ENCODE peak calls at places on chromosome 21, in nine cellular contexts. One of them, this sample, is unnamed.

GRCh38 chr21:31216206-31216605 is 127.9 kb downstream of the TIAM1 start:
- DNase-seq in A549: no peak
- DNase-seq in heart left ventricle: no peak
- DNase-seq in astrocyte of the spinal cord: no peak
- DNase-seq in progenitor cell of endocrine pancreas: no peak
- DNase-seq in fibroblast of mammary gland: no peak
- DNase-seq in cardiac fibroblast: no peak
- DNase-seq in H9: no peak
- DNase-seq in sigmoid colon: no peak
- DNase-seq in this sample: no peak

GRCh38 chr21:38983560-38983959 is 177.8 kb downstream of the ETS2 start:
- DNase-seq in A549: no peak
- DNase-seq in heart left ventricle: no peak
- DNase-seq in astrocyte of the spinal cord: no peak
- DNase-seq in progenitor cell of endocrine pancreas: no peak
- DNase-seq in fibroblast of mammary gland: no peak
- DNase-seq in cardiac fibroblast: no peak
- DNase-seq in H9: no peak
- DNase-seq in sigmoid colon: no peak
- DNase-seq in this sample: no peak

GRCh38 chr21:26715878-26716506 is 129.2 kb downstream of the ADAMTS1 start:
- DNase-seq in A549: peak
- DNase-seq in heart left ventricle: no peak
- DNase-seq in astrocyte of the spinal cord: peak
- DNase-seq in progenitor cell of endocrine pancreas: peak
- DNase-seq in fibroblast of mammary gland: peak
- DNase-seq in cardiac fibroblast: peak
- DNase-seq in H9: peak
- DNase-seq in sigmoid colon: no peak
- DNase-seq in this sample: peak

GRCh38 chr21:30541764-30542163 is at the start of gene KRTAP19-6:
- DNase-seq in A549: no peak
- DNase-seq in heart left ventricle: no peak
- DNase-seq in astrocyte of the spinal cord: no peak
- DNase-seq in progenitor cell of endocrine pancreas: no peak
- DNase-seq in fibroblast of mammary gland: no peak
- DNase-seq in cardiac fibroblast: no peak
- DNase-seq in H9: no peak
- DNase-seq in sigmoid colon: no peak
- DNase-seq in this sample: no peak

GRCh38 chr21:38083534-38083933 is 167.3 kb upstream of the KCNJ6 start:
- DNase-seq in A549: no peak
- DNase-seq in heart left ventricle: no peak
- DNase-seq in astrocyte of the spinal cord: no peak
- DNase-seq in progenitor cell of endocrine pancreas: no peak
- DNase-seq in fibroblast of mammary gland: no peak
- DNase-seq in cardiac fibroblast: no peak
- DNase-seq in H9: no peak
- DNase-seq in sigmoid colon: no peak
- DNase-seq in this sample: no peak

GRCh38 chr21:27369962-27370578 is 403.2 kb upstream of the ADAMTS5 start:
- DNase-seq in A549: no peak
- DNase-seq in heart left ventricle: no peak
- DNase-seq in astrocyte of the spinal cord: no peak
- DNase-seq in progenitor cell of endocrine pancreas: no peak
- DNase-seq in fibroblast of mammary gland: no peak
- DNase-seq in cardiac fibroblast: no peak
- DNase-seq in H9: no peak
- DNase-seq in sigmoid colon: no peak
- DNase-seq in this sample: no peak

GRCh38 chr21:46142581-46143473 is 12.6 kb downstream of the FTCD start:
- DNase-seq in A549: no peak
- DNase-seq in heart left ventricle: peak
- DNase-seq in astrocyte of the spinal cord: no peak
- DNase-seq in progenitor cell of endocrine pancreas: no peak
- DNase-seq in fibroblast of mammary gland: no peak
- DNase-seq in cardiac fibroblast: no peak
- DNase-seq in H9: no peak
- DNase-seq in sigmoid colon: peak
- DNase-seq in this sample: peak

GRCh38 chr21:38712076-38712475 is 93.7 kb upstream of the ETS2 start:
- DNase-seq in A549: peak
- DNase-seq in heart left ventricle: no peak
- DNase-seq in astrocyte of the spinal cord: peak
- DNase-seq in progenitor cell of endocrine pancreas: no peak
- DNase-seq in fibroblast of mammary gland: peak
- DNase-seq in cardiac fibroblast: peak
- DNase-seq in H9: peak
- DNase-seq in sigmoid colon: no peak
- DNase-seq in this sample: peak

GRCh38 chr21:29904359-29905282 is 35.2 kb downstream of the GRIK1 start:
- DNase-seq in A549: no peak
- DNase-seq in heart left ventricle: no peak
- DNase-seq in astrocyte of the spinal cord: peak
- DNase-seq in progenitor cell of endocrine pancreas: no peak
- DNase-seq in fibroblast of mammary gland: peak
- DNase-seq in cardiac fibroblast: peak
- DNase-seq in H9: peak
- DNase-seq in sigmoid colon: no peak
- DNase-seq in this sample: no peak

GRCh38 chr21:29145354-29145782 is 14.9 kb downstream of the MAP3K7CL start:
- DNase-seq in A549: peak
- DNase-seq in heart left ventricle: no peak
- DNase-seq in astrocyte of the spinal cord: peak
- DNase-seq in progenitor cell of endocrine pancreas: no peak
- DNase-seq in fibroblast of mammary gland: peak
- DNase-seq in cardiac fibroblast: peak
- DNase-seq in H9: no peak
- DNase-seq in sigmoid colon: peak
- DNase-seq in this sample: peak

GRCh38 chr21:39136711-39137110 is 46.5 kb downstream of the PSMG1 start:
- DNase-seq in A549: no peak
- DNase-seq in heart left ventricle: no peak
- DNase-seq in astrocyte of the spinal cord: peak
- DNase-seq in progenitor cell of endocrine pancreas: no peak
- DNase-seq in fibroblast of mammary gland: peak
- DNase-seq in cardiac fibroblast: peak
- DNase-seq in H9: no peak
- DNase-seq in sigmoid colon: no peak
- DNase-seq in this sample: peak

GRCh38 chr21:38897532-38898421 is 92.0 kb downstream of the ETS2 start:
- DNase-seq in A549: no peak
- DNase-seq in heart left ventricle: no peak
- DNase-seq in astrocyte of the spinal cord: no peak
- DNase-seq in progenitor cell of endocrine pancreas: no peak
- DNase-seq in fibroblast of mammary gland: no peak
- DNase-seq in cardiac fibroblast: no peak
- DNase-seq in H9: no peak
- DNase-seq in sigmoid colon: peak
- DNase-seq in this sample: no peak

GRCh38 chr21:33314096-33314495 is 10.7 kb upstream of the IFNAR1 start:
- DNase-seq in A549: no peak
- DNase-seq in heart left ventricle: no peak
- DNase-seq in astrocyte of the spinal cord: peak
- DNase-seq in progenitor cell of endocrine pancreas: no peak
- DNase-seq in fibroblast of mammary gland: peak
- DNase-seq in cardiac fibroblast: peak
- DNase-seq in H9: no peak
- DNase-seq in sigmoid colon: no peak
- DNase-seq in this sample: no peak
- TF ChIP-seq CTCF in A549: no peak
- TF ChIP-seq CTCF in heart left ventricle: no peak
- TF ChIP-seq CTCF in astrocyte of the spinal cord: no peak
- TF ChIP-seq CTCF in progenitor cell of endocrine pancreas: no peak
- TF ChIP-seq CTCF in fibroblast of mammary gland: no peak
- TF ChIP-seq CTCF in cardiac fibroblast: no peak
- TF ChIP-seq CTCF in H9: no peak
- TF ChIP-seq CTCF in sigmoid colon: no peak
- TF ChIP-seq CTCF in this sample: no peak

DNA sequence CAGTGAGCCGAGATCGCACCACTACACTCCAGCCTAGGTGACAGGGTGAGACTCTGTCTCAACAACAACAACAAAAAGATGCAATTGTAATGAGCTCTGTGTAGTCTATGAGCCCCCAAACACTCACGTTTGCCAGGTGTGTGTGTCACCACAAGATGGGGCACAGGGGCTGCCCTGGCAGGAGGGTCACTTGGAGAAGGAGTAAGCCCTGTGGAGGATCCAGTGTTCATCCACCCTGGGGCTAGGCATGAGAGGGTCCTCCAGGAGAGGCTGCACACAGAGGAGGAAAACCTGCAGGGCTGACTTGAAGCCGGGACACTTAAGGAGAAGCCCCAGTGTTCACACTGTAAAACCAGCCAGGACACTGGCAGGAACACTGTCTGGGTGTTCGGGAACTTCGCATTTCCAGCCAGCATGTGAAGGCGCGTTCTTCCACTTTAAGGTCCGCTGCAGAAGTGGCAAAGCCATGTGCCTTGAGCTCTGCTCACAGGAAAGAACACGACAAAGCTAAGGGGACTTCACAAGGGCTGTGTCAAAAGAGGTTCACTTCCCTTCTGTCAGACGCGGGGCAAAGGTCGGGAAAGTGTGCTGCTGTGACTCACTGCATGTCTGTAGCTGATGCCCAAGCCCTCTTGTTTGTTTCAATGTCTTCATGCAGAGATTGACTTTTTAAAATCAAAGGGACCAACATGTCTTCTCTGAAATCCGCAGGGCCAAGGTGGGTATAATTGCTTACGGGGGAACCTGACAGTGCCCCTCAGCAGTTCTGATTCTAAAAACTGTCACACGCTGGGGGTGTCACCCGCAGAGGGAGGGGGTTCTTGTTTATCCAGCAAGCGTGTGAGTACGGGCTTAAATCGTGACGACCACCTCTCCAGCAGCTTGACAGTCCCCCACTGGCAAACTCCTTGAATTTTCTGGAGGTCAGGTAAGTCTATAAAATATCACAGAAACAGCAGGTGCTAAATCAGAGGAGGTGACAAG is 102.8 kb downstream of the RIPK4 start:
- DNase-seq in A549: peak
- DNase-seq in heart left ventricle: no peak
- DNase-seq in astrocyte of the spinal cord: peak
- DNase-seq in progenitor cell of endocrine pancreas: no peak
- DNase-seq in fibroblast of mammary gland: peak
- DNase-seq in cardiac fibroblast: peak
- DNase-seq in H9: no peak
- DNase-seq in sigmoid colon: no peak
- DNase-seq in this sample: no peak
- TF ChIP-seq CTCF in A549: no peak
- TF ChIP-seq CTCF in heart left ventricle: no peak
- TF ChIP-seq CTCF in astrocyte of the spinal cord: no peak
- TF ChIP-seq CTCF in progenitor cell of endocrine pancreas: peak
- TF ChIP-seq CTCF in fibroblast of mammary gland: no peak
- TF ChIP-seq CTCF in cardiac fibroblast: no peak
- TF ChIP-seq CTCF in H9: peak
- TF ChIP-seq CTCF in sigmoid colon: no peak
- TF ChIP-seq CTCF in this sample: no peak

GRCh38 chr21:41583274-41583790 is 75.4 kb upstream of the TMPRSS2 start:
- DNase-seq in A549: peak
- DNase-seq in heart left ventricle: no peak
- DNase-seq in astrocyte of the spinal cord: peak
- DNase-seq in progenitor cell of endocrine pancreas: no peak
- DNase-seq in fibroblast of mammary gland: no peak
- DNase-seq in cardiac fibroblast: no peak
- DNase-seq in H9: no peak
- DNase-seq in sigmoid colon: no peak
- DNase-seq in this sample: no peak
- TF ChIP-seq CTCF in A549: no peak
- TF ChIP-seq CTCF in heart left ventricle: no peak
- TF ChIP-seq CTCF in astrocyte of the spinal cord: no peak
- TF ChIP-seq CTCF in progenitor cell of endocrine pancreas: no peak
- TF ChIP-seq CTCF in fibroblast of mammary gland: no peak
- TF ChIP-seq CTCF in cardiac fibroblast: no peak
- TF ChIP-seq CTCF in H9: no peak
- TF ChIP-seq CTCF in sigmoid colon: no peak
- TF ChIP-seq CTCF in this sample: no peak

GRCh38 chr21:16079830-16080229 is 350.0 kb downstream of the USP25 start:
- DNase-seq in A549: peak
- DNase-seq in heart left ventricle: no peak
- DNase-seq in astrocyte of the spinal cord: peak
- DNase-seq in progenitor cell of endocrine pancreas: no peak
- DNase-seq in fibroblast of mammary gland: peak
- DNase-seq in cardiac fibroblast: peak
- DNase-seq in H9: no peak
- DNase-seq in sigmoid colon: no peak
- DNase-seq in this sample: peak

GRCh38 chr21:16081304-16081703 is 351.5 kb downstream of the USP25 start:
- DNase-seq in A549: no peak
- DNase-seq in heart left ventricle: no peak
- DNase-seq in astrocyte of the spinal cord: no peak
- DNase-seq in progenitor cell of endocrine pancreas: no peak
- DNase-seq in fibroblast of mammary gland: no peak
- DNase-seq in cardiac fibroblast: no peak
- DNase-seq in H9: no peak
- DNase-seq in sigmoid colon: no peak
- DNase-seq in this sample: no peak

GRCh38 chr21:16085436-16085835 is 355.7 kb downstream of the USP25 start:
- DNase-seq in A549: no peak
- DNase-seq in heart left ventricle: no peak
- DNase-seq in astrocyte of the spinal cord: peak
- DNase-seq in progenitor cell of endocrine pancreas: no peak
- DNase-seq in fibroblast of mammary gland: peak
- DNase-seq in cardiac fibroblast: peak
- DNase-seq in H9: no peak
- DNase-seq in sigmoid colon: no peak
- DNase-seq in this sample: peak

GRCh38 chr21:16084776-16085364 is 355.1 kb downstream of the USP25 start:
- DNase-seq in A549: no peak
- DNase-seq in heart left ventricle: peak
- DNase-seq in astrocyte of the spinal cord: peak
- DNase-seq in progenitor cell of endocrine pancreas: no peak
- DNase-seq in fibroblast of mammary gland: peak
- DNase-seq in cardiac fibroblast: peak
- DNase-seq in H9: no peak
- DNase-seq in sigmoid colon: peak
- DNase-seq in this sample: peak

DNA sequence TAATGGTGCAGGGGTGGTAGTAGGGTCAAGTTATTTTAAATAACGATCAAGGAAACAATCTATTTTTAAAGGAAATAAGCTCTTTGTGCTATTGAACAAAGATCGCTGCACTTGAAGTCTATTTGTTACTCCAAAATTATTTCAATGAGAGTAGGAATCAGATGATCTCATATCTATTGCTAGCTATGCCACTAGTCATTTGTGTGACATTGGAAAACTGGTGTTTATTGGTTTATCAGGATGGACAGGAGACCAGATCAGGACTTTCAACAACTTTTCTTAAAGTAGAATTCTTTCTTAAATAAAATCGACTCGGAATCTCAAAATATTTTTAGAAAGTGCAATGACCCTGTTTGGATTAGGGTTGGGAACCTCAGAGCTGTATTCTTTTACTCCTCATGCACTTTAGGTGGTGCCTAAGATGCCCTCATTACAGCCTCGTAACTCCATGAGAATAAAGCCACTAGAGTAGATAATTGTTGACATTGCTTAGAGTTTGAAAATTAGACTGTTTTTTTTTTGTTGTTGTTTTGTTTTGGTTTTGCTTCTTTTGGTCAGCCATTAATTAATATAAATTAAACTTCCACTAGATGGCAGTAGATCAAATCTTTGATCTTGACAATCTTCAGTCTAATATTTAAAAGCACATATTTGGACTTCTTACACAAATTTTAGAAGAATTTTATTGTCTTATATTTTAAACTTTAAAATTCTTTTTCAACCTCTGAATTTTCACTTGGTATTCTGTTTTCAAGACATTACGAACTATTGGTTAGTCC is 352.4 kb downstream of the USP25 start:
- DNase-seq in A549: peak
- DNase-seq in heart left ventricle: no peak
- DNase-seq in astrocyte of the spinal cord: peak
- DNase-seq in progenitor cell of endocrine pancreas: no peak
- DNase-seq in fibroblast of mammary gland: peak
- DNase-seq in cardiac fibroblast: peak
- DNase-seq in H9: no peak
- DNase-seq in sigmoid colon: no peak
- DNase-seq in this sample: peak
- TF ChIP-seq CTCF in A549: peak
- TF ChIP-seq CTCF in heart left ventricle: peak
- TF ChIP-seq CTCF in astrocyte of the spinal cord: peak
- TF ChIP-seq CTCF in progenitor cell of endocrine pancreas: peak
- TF ChIP-seq CTCF in fibroblast of mammary gland: peak
- TF ChIP-seq CTCF in cardiac fibroblast: no peak
- TF ChIP-seq CTCF in H9: peak
- TF ChIP-seq CTCF in sigmoid colon: peak
- TF ChIP-seq CTCF in this sample: peak

This sample was measured in HFFc6.